ENCODE peak calls at places on chromosomes 5 and 9, in five cellular contexts. V is right lobe of liver; F is activated T-helper 1 cell treated with anti-CD3 and anti-CD28 coated beads, Interleukin-12 subunit alpha, Interleukin-12 subunit beta, Interleukin-2, Interleukin-4 antibody, amounts not matched to agents 30 ng/mL and 10 ng/mL and 1 ng/mL, durations not matched to agents 14 hours and 24 hours and 36 hours; Y is NCI-H1092 treated with DMSO at 0.1 percent for 48 hours; O is T-helper 2 cell. H is an unnamed sample.

GRCh38 chr9:89956907-89957306 is 352.1 kb downstream of the GADD45G start:
- DNase-seq in V (no peak), F (no peak), Y (no peak), O (no peak), H (no peak)

GRCh38 chr5:54229041-54229780 is 81.2 kb downstream of the ARL15 start:
- DNase-seq in V (peak), F (peak), Y (peak), O (peak), H (peak)

GRCh38 chr5:94849324-94849723 is 230.9 kb downstream of the SLF1 start:
- DNase-seq in V (no peak), F (no peak), Y (no peak), O (no peak), H (no peak)

GRCh38 chr9:98796364-98797101 is at the start of gene ANKS6:
- DNase-seq in V (peak), F (peak), Y (peak), O (peak), H (peak)

GRCh38 chr9:33101104-33101951 is 24.9 kb upstream of the SMU1 start:
- DNase-seq in V (no peak), F (no peak), Y (no peak), O (no peak), H (no peak)

GRCh38 chr5:104800440-104801048 is 1238.0 kb upstream of the NUDT12 start:
- DNase-seq in V (no peak), F (no peak), Y (no peak), O (no peak), H (no peak)

GRCh38 chr5:125294844-125295243 is 548.4 kb upstream of the ZNF608 start:
- DNase-seq in V (no peak), F (no peak), Y (no peak), O (no peak), H (no peak)

GRCh38 chr5:40606077-40606765 is 73.5 kb upstream of the PTGER4 start:
- DNase-seq in V (no peak), F (no peak), Y (no peak), O (no peak), H (peak)

GRCh38 chr9:103755441-103755840 is 338.7 kb upstream of the SMC2 start:
- DNase-seq in V (no peak), F (no peak), Y (no peak), O (no peak), H (no peak)

GRCh38 chr9:116756995-116757394 is 69.9 kb downstream of the TRIM32 start:
- DNase-seq in V (no peak), F (no peak), Y (no peak), O (no peak), H (no peak)

GRCh38 chr5:173371400-173371799 is 43.2 kb upstream of the STC2 start:
- DNase-seq in V (no peak), F (no peak), Y (no peak), O (no peak), H (no peak)

GRCh38 chr9:130732131-130732530 is 38.6 kb downstream of the EXOSC2 start:
- DNase-seq in V (no peak), F (no peak), Y (peak), O (no peak), H (no peak)

GRCh38 chr5:172123269-172123692 is 64.7 kb downstream of the STK10 start:
- DNase-seq in V (no peak), F (no peak), Y (peak), O (no peak), H (no peak)

GRCh38 chr5:1143670-1143951 is 31.7 kb upstream of the SLC12A7 start:
- DNase-seq in V (no peak), F (no peak), Y (no peak), O (no peak), H (no peak)

GRCh38 chr5:73948289-73948688 is 322.3 kb downstream of the ARHGEF28 start:
- DNase-seq in V (no peak), F (no peak), Y (no peak), O (no peak), H (no peak)

GRCh38 chr5:69271376-69271775 is 36.7 kb downstream of the CDK7 start:
- DNase-seq in V (no peak), F (no peak), Y (no peak), O (no peak), H (peak)

GRCh38 chr9:86300701-86301100 is 18.4 kb upstream of the ISCA1 start:
- DNase-seq in V (no peak), F (no peak), Y (no peak), O (no peak), H (no peak)

GRCh38 chr9:79477955-79478751 is 93.6 kb upstream of the TLE4 start:
- DNase-seq in V (no peak), F (no peak), Y (peak), O (no peak), H (no peak)

GRCh38 chr9:82882133-82882532 is 180.8 kb downstream of the RASEF start:
- DNase-seq in V (no peak), F (no peak), Y (no peak), O (no peak), H (no peak)

H was measured in lower lobe of right lung.